ENCODE peak calls at places on chromosomes 7 and 10, in ten cellular contexts. One of them, this sample, is unnamed.
A peak's percentile ranks its signal among the peaks of the same experiment; 100 is the strongest.

GRCh38 chr7:97145068-97145467 is 27.6 kb downstream of the SDHAF3 start:
- DNase-seq in mucosa of descending colon: no peak
- DNase-seq in colonic mucosa: no peak
- DNase-seq in cardiac muscle cell: peak; percentile 58
- DNase-seq in MM.1S: peak; percentile 39
- DNase-seq in AG04450: no peak
- DNase-seq in brain microvascular endothelial cell: no peak
- DNase-seq in epithelial cell of esophagus: peak; percentile 47
- DNase-seq in NT2/D1: no peak
- DNase-seq in upper lobe of right lung: no peak
- DNase-seq in this sample: no peak

GRCh38 chr10:31467791-31468535 is 148.9 kb downstream of the ZEB1 start:
- DNase-seq in mucosa of descending colon: peak; percentile 42
- DNase-seq in colonic mucosa: no peak
- DNase-seq in cardiac muscle cell: no peak
- DNase-seq in MM.1S: peak; percentile 41
- DNase-seq in AG04450: no peak
- DNase-seq in brain microvascular endothelial cell: no peak
- DNase-seq in epithelial cell of esophagus: peak; percentile 77
- DNase-seq in NT2/D1: peak; percentile 42
- DNase-seq in upper lobe of right lung: peak; percentile 40
- DNase-seq in this sample: peak; percentile 22

GRCh38 chr7:104252409-104253134 is 44.8 kb upstream of the ORC5 start:
- DNase-seq in mucosa of descending colon: peak; percentile 20
- DNase-seq in colonic mucosa: no peak
- DNase-seq in cardiac muscle cell: no peak
- DNase-seq in MM.1S: no peak
- DNase-seq in AG04450: no peak
- DNase-seq in brain microvascular endothelial cell: peak; percentile 20
- DNase-seq in epithelial cell of esophagus: peak; percentile 4
- DNase-seq in NT2/D1: no peak
- DNase-seq in upper lobe of right lung: no peak
- DNase-seq in this sample: no peak

GRCh38 chr10:8588135-8588534 is 533.6 kb downstream of the GATA3 start:
- DNase-seq in mucosa of descending colon: no peak
- DNase-seq in colonic mucosa: no peak
- DNase-seq in cardiac muscle cell: no peak
- DNase-seq in MM.1S: no peak
- DNase-seq in AG04450: no peak
- DNase-seq in brain microvascular endothelial cell: no peak
- DNase-seq in epithelial cell of esophagus: no peak
- DNase-seq in NT2/D1: no peak
- DNase-seq in upper lobe of right lung: no peak
- DNase-seq in this sample: no peak

GRCh38 chr10:102554531-102554930 is 50.8 kb downstream of the SUFU start:
- DNase-seq in mucosa of descending colon: no peak
- DNase-seq in colonic mucosa: no peak
- DNase-seq in cardiac muscle cell: no peak
- DNase-seq in MM.1S: no peak
- DNase-seq in AG04450: no peak
- DNase-seq in brain microvascular endothelial cell: no peak
- DNase-seq in epithelial cell of esophagus: no peak
- DNase-seq in NT2/D1: no peak
- DNase-seq in upper lobe of right lung: no peak
- DNase-seq in this sample: no peak

GRCh38 chr10:80154978-80155695 is 22.6 kb downstream of the PLAC9 start:
- DNase-seq in mucosa of descending colon: no peak
- DNase-seq in colonic mucosa: no peak
- DNase-seq in cardiac muscle cell: peak; percentile 94
- DNase-seq in MM.1S: no peak
- DNase-seq in AG04450: peak; percentile 90
- DNase-seq in brain microvascular endothelial cell: peak; percentile 81
- DNase-seq in epithelial cell of esophagus: peak; percentile 92
- DNase-seq in NT2/D1: no peak
- DNase-seq in upper lobe of right lung: no peak
- DNase-seq in this sample: peak; percentile 33

GRCh38 chr10:86071758-86072157 is 294.8 kb downstream of the GRID1 start:
- DNase-seq in mucosa of descending colon: no peak
- DNase-seq in colonic mucosa: no peak
- DNase-seq in cardiac muscle cell: no peak
- DNase-seq in MM.1S: no peak
- DNase-seq in AG04450: no peak
- DNase-seq in brain microvascular endothelial cell: no peak
- DNase-seq in epithelial cell of esophagus: no peak
- DNase-seq in NT2/D1: no peak
- DNase-seq in upper lobe of right lung: no peak
- DNase-seq in this sample: no peak

GRCh38 chr7:12685550-12685949 is 1.9 kb upstream of the ARL4A start:
- DNase-seq in mucosa of descending colon: peak; percentile 25
- DNase-seq in colonic mucosa: peak; percentile 38
- DNase-seq in cardiac muscle cell: peak; percentile 71
- DNase-seq in MM.1S: no peak
- DNase-seq in AG04450: no peak
- DNase-seq in brain microvascular endothelial cell: peak; percentile 39
- DNase-seq in epithelial cell of esophagus: peak; percentile 30
- DNase-seq in NT2/D1: no peak
- DNase-seq in upper lobe of right lung: no peak
- DNase-seq in this sample: no peak

GRCh38 chr10:66837990-66838389 is 87.8 kb upstream of the LRRTM3 start:
- DNase-seq in mucosa of descending colon: no peak
- DNase-seq in colonic mucosa: no peak
- DNase-seq in cardiac muscle cell: peak; percentile 40
- DNase-seq in MM.1S: no peak
- DNase-seq in AG04450: peak; percentile 30
- DNase-seq in brain microvascular endothelial cell: no peak
- DNase-seq in epithelial cell of esophagus: no peak
- DNase-seq in NT2/D1: no peak
- DNase-seq in upper lobe of right lung: no peak
- DNase-seq in this sample: no peak

GRCh38 chr7:50676754-50677153 is 105.9 kb downstream of the GRB10 start:
- DNase-seq in mucosa of descending colon: no peak
- DNase-seq in colonic mucosa: no peak
- DNase-seq in cardiac muscle cell: no peak
- DNase-seq in MM.1S: no peak
- DNase-seq in AG04450: no peak
- DNase-seq in brain microvascular endothelial cell: no peak
- DNase-seq in epithelial cell of esophagus: no peak
- DNase-seq in NT2/D1: no peak
- DNase-seq in upper lobe of right lung: no peak
- DNase-seq in this sample: no peak

GRCh38 chr7:130872756-130873448 is 138.9 kb upstream of the KLF14 start:
- DNase-seq in mucosa of descending colon: no peak
- DNase-seq in colonic mucosa: no peak
- DNase-seq in cardiac muscle cell: no peak
- DNase-seq in MM.1S: no peak
- DNase-seq in AG04450: no peak
- DNase-seq in brain microvascular endothelial cell: no peak
- DNase-seq in epithelial cell of esophagus: no peak
- DNase-seq in NT2/D1: no peak
- DNase-seq in upper lobe of right lung: no peak
- DNase-seq in this sample: no peak

GRCh38 chr10:69684020-69684980 is 54.3 kb downstream of the FAM241B start:
- DNase-seq in mucosa of descending colon: peak; percentile 92
- DNase-seq in colonic mucosa: peak; percentile 91
- DNase-seq in cardiac muscle cell: peak; percentile 72
- DNase-seq in MM.1S: no peak
- DNase-seq in AG04450: no peak
- DNase-seq in brain microvascular endothelial cell: peak; percentile 63
- DNase-seq in epithelial cell of esophagus: peak; percentile 92
- DNase-seq in NT2/D1: no peak
- DNase-seq in upper lobe of right lung: peak; percentile 85
- DNase-seq in this sample: peak; percentile 85

DNA sequence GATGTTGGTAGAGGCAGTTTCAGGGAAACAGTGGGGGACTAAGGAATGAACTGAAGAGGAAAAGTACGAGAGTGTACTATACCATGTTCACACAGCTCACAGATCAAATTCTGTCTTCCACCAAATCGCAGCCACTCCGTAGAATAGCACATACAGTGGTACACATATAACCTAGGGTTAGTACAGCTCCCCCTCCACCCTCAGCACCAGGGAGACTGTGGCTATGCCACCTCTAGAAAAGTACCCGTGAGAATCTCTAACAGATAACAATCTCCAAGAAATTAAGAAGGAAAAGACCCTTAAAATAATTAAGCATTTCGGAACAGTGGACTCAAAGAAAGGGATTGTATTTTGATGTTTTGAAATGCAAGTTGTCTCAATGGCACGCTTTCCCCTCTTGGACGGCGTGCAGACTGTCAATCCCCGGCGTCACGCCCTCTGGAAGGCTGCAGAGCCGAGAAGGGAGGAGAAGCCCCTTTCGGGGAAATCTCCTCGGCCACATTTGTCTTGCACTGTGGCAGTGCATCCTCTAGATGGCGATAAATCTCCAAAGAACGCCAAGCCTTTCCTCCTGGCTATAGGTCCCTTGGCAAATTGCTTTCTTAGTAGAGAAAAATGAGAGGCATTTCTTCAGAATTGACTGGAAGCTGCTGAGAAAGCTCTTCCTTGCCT is 345.0 kb downstream of the REEP3 start:
- DNase-seq in mucosa of descending colon: peak; percentile 49
- DNase-seq in colonic mucosa: peak; percentile 43
- DNase-seq in cardiac muscle cell: peak; percentile 77
- DNase-seq in MM.1S: peak; percentile 57
- DNase-seq in AG04450: no peak
- DNase-seq in brain microvascular endothelial cell: peak; percentile 65
- DNase-seq in epithelial cell of esophagus: peak; percentile 55
- DNase-seq in NT2/D1: peak; percentile 56
- DNase-seq in upper lobe of right lung: peak; percentile 64
- DNase-seq in this sample: no peak
- H3K4me3 ChIP-seq in mucosa of descending colon: no peak overlapping the region
- H3K4me3 ChIP-seq in colonic mucosa: no peak overlapping the region
- H3K4me3 ChIP-seq in cardiac muscle cell: peak overlapping the region; percentile 9
- H3K4me3 ChIP-seq in MM.1S: peak overlapping the region; percentile 26
- H3K4me3 ChIP-seq in AG04450: no peak overlapping the region
- H3K4me3 ChIP-seq in brain microvascular endothelial cell: peak overlapping the region; percentile 36
- H3K4me3 ChIP-seq in epithelial cell of esophagus: no peak overlapping the region
- H3K4me3 ChIP-seq in NT2/D1: no peak overlapping the region
- H3K4me3 ChIP-seq in upper lobe of right lung: no peak overlapping the region
- H3K4me3 ChIP-seq in this sample: peak overlapping the region; percentile 7

DNA sequence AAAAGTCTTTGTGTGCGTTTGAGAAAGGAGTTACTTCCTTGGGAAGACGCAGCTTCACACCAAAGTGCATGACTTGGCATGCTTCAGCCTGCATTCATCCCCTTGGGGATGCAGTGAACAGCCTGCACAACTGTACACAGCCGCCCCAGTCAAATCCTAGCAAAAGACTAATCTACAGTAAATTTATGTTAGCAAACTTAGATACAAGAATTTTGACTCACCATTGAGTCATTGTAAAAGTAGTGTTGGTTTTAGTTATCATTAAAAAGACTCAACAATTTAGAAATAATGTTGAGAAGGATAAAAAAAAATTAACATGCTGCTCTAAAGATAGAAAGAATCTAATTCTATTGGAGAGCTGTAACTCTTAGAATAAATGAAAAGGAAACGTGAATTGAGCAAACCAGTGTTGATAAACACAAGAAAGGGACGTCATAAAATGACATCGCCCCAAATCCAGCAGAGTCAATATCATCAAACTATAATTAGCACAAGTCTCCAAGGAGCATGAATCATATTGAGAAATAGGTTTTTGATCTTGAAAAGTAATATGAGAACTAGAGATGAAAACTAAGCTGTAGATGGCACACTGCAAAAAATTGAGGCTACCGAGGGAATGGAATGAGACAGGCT is 11.9 kb upstream of the OPTN start:
- DNase-seq in mucosa of descending colon: no peak
- DNase-seq in colonic mucosa: no peak
- DNase-seq in cardiac muscle cell: peak; percentile 65
- DNase-seq in MM.1S: no peak
- DNase-seq in AG04450: peak; percentile 38
- DNase-seq in brain microvascular endothelial cell: peak; percentile 79
- DNase-seq in epithelial cell of esophagus: peak; percentile 80
- DNase-seq in NT2/D1: no peak
- DNase-seq in upper lobe of right lung: no peak
- DNase-seq in this sample: no peak
- H3K4me3 ChIP-seq in mucosa of descending colon: no peak overlapping the region
- H3K4me3 ChIP-seq in colonic mucosa: no peak overlapping the region
- H3K4me3 ChIP-seq in cardiac muscle cell: no peak overlapping the region
- H3K4me3 ChIP-seq in MM.1S: no peak overlapping the region
- H3K4me3 ChIP-seq in AG04450: no peak overlapping the region
- H3K4me3 ChIP-seq in brain microvascular endothelial cell: no peak overlapping the region
- H3K4me3 ChIP-seq in epithelial cell of esophagus: no peak overlapping the region
- H3K4me3 ChIP-seq in NT2/D1: no peak overlapping the region
- H3K4me3 ChIP-seq in upper lobe of right lung: no peak overlapping the region
- H3K4me3 ChIP-seq in this sample: no peak overlapping the region

GRCh38 chr10:113583561-113583960 is 30.7 kb downstream of the HABP2 start:
- DNase-seq in mucosa of descending colon: no peak
- DNase-seq in colonic mucosa: no peak
- DNase-seq in cardiac muscle cell: no peak
- DNase-seq in MM.1S: no peak
- DNase-seq in AG04450: no peak
- DNase-seq in brain microvascular endothelial cell: no peak
- DNase-seq in epithelial cell of esophagus: no peak
- DNase-seq in NT2/D1: no peak
- DNase-seq in upper lobe of right lung: no peak
- DNase-seq in this sample: no peak

GRCh38 chr10:113590581-113590980 is 37.7 kb downstream of the HABP2 start:
- DNase-seq in mucosa of descending colon: no peak
- DNase-seq in colonic mucosa: no peak
- DNase-seq in cardiac muscle cell: no peak
- DNase-seq in MM.1S: no peak
- DNase-seq in AG04450: no peak
- DNase-seq in brain microvascular endothelial cell: no peak
- DNase-seq in epithelial cell of esophagus: no peak
- DNase-seq in NT2/D1: no peak
- DNase-seq in upper lobe of right lung: no peak
- DNase-seq in this sample: no peak

GRCh38 chr10:113589225-113589770 is 36.4 kb downstream of the HABP2 start:
- DNase-seq in mucosa of descending colon: no peak
- DNase-seq in colonic mucosa: no peak
- DNase-seq in cardiac muscle cell: no peak
- DNase-seq in MM.1S: no peak
- DNase-seq in AG04450: no peak
- DNase-seq in brain microvascular endothelial cell: no peak
- DNase-seq in epithelial cell of esophagus: no peak
- DNase-seq in NT2/D1: no peak
- DNase-seq in upper lobe of right lung: no peak
- DNase-seq in this sample: no peak

GRCh38 chr10:113581092-113581491 is 28.2 kb downstream of the HABP2 start:
- DNase-seq in mucosa of descending colon: no peak
- DNase-seq in colonic mucosa: no peak
- DNase-seq in cardiac muscle cell: no peak
- DNase-seq in MM.1S: no peak
- DNase-seq in AG04450: no peak
- DNase-seq in brain microvascular endothelial cell: no peak
- DNase-seq in epithelial cell of esophagus: no peak
- DNase-seq in NT2/D1: no peak
- DNase-seq in upper lobe of right lung: no peak
- DNase-seq in this sample: no peak

GRCh38 chr10:113585949-113586348 is 33.1 kb downstream of the HABP2 start:
- DNase-seq in mucosa of descending colon: no peak
- DNase-seq in colonic mucosa: no peak
- DNase-seq in cardiac muscle cell: no peak
- DNase-seq in MM.1S: no peak
- DNase-seq in AG04450: no peak
- DNase-seq in brain microvascular endothelial cell: no peak
- DNase-seq in epithelial cell of esophagus: no peak
- DNase-seq in NT2/D1: no peak
- DNase-seq in upper lobe of right lung: no peak
- DNase-seq in this sample: no peak
- H3K4me3 ChIP-seq in mucosa of descending colon: no peak overlapping the region
- H3K4me3 ChIP-seq in colonic mucosa: no peak overlapping the region
- H3K4me3 ChIP-seq in cardiac muscle cell: no peak overlapping the region
- H3K4me3 ChIP-seq in MM.1S: no peak overlapping the region
- H3K4me3 ChIP-seq in AG04450: no peak overlapping the region
- H3K4me3 ChIP-seq in brain microvascular endothelial cell: no peak overlapping the region
- H3K4me3 ChIP-seq in epithelial cell of esophagus: no peak overlapping the region
- H3K4me3 ChIP-seq in NT2/D1: no peak overlapping the region
- H3K4me3 ChIP-seq in upper lobe of right lung: no peak overlapping the region
- H3K4me3 ChIP-seq in this sample: no peak overlapping the region

GRCh38 chr7:73717025-73717807 is 2.3 kb downstream of the STX1A start:
- DNase-seq in mucosa of descending colon: no peak
- DNase-seq in colonic mucosa: no peak
- DNase-seq in cardiac muscle cell: peak; percentile 23
- DNase-seq in MM.1S: no peak
- DNase-seq in AG04450: no peak
- DNase-seq in brain microvascular endothelial cell: peak; percentile 35
- DNase-seq in epithelial cell of esophagus: no peak
- DNase-seq in NT2/D1: no peak
- DNase-seq in upper lobe of right lung: no peak
- DNase-seq in this sample: no peak
- H3K4me3 ChIP-seq in mucosa of descending colon: no peak overlapping the region
- H3K4me3 ChIP-seq in colonic mucosa: no peak overlapping the region
- H3K4me3 ChIP-seq in cardiac muscle cell: no peak overlapping the region
- H3K4me3 ChIP-seq in MM.1S: no peak overlapping the region
- H3K4me3 ChIP-seq in AG04450: peak overlapping the region; percentile 76
- H3K4me3 ChIP-seq in brain microvascular endothelial cell: peak overlapping the region; percentile 88
- H3K4me3 ChIP-seq in epithelial cell of esophagus: no peak overlapping the region
- H3K4me3 ChIP-seq in NT2/D1: no peak overlapping the region
- H3K4me3 ChIP-seq in upper lobe of right lung: no peak overlapping the region
- H3K4me3 ChIP-seq in this sample: no peak overlapping the region